ENCODE peak calls at places on chromosomes 11 and 22, in four cellular contexts. Y is uterus, O is right lobe of liver, T is breast epithelium. K is an unnamed sample. For H3K4me1, the result is how much of the 10 kb centered on the place peaks cover.

GRCh38 chr11:12542186-12542935 is 131.9 kb upstream of the TEAD1 start:
- DNase-seq in O (no peak), T (no peak), Y (no peak), K (no peak)

GRCh38 chr22:45952553-45952952 is 24.4 kb downstream of the WNT7B start:
- DNase-seq in Y (no peak), T (no peak), O (no peak), K (no peak)

GRCh38 chr11:34915136-34916013 is 804 bp downstream of the APIP start:
- DNase-seq in T (no peak), O (peak), Y (no peak), K (no peak)

GRCh38 chr11:77884186-77884828 is 63.4 kb downstream of the AAMDC start:
- DNase-seq in O (no peak), Y (no peak), T (no peak), K (no peak)

GRCh38 chr11:62153617-62154016 is 29.8 kb downstream of the INCENP start:
- DNase-seq in T (no peak), Y (no peak), O (no peak), K (no peak)

GRCh38 chr22:44661659-44662569 is 40.1 kb upstream of the PRR5 start:
- DNase-seq in O (peak), T (no peak), Y (no peak), K (no peak)

GRCh38 chr11:105937331-105937730 is 84.7 kb downstream of the MSANTD4 start:
- DNase-seq in T (no peak), Y (no peak), O (no peak), K (no peak)

GRCh38 chr11:134120921-134121526 is 52.2 kb downstream of the JAM3 start:
- DNase-seq in O (no peak), Y (peak), T (no peak), K (no peak)

GRCh38 chr22:32897400-32897799 is 95.9 kb downstream of the TIMP3 start:
- DNase-seq in Y (no peak), O (no peak), T (no peak), K (no peak)

GRCh38 chr11:46127150-46127638 is 5.9 kb upstream of the PHF21A start:
- DNase-seq in Y (no peak), O (no peak), T (no peak), K (peak)

GRCh38 chr11:130513132-130513531 is 64.7 kb downstream of the ADAMTS15 start:
- DNase-seq in O (no peak), T (no peak), Y (peak), K (no peak)

GRCh38 chr11:93330446-93330984 is at the start of gene DEUP1:
- DNase-seq in Y (peak), O (peak), T (peak), K (no peak)

GRCh38 chr22:45598596-45599217 is 72.9 kb upstream of the ATXN10 start:
- DNase-seq in Y (no peak), O (peak), T (no peak), K (no peak)

GRCh38 chr22:39985383-39986045 is 9.2 kb upstream of the FAM83F start:
- DNase-seq in O (no peak), Y (no peak), T (no peak), K (no peak)

GRCh38 chr11:122441702-122442092 is 213.8 kb upstream of the UBASH3B start:
- DNase-seq in T (no peak), Y (no peak), O (no peak), K (no peak)

GRCh38 chr11:76655466-76656086 is 15.0 kb downstream of the LRRC32 start:
- DNase-seq in O (no peak), Y (no peak), T (peak), K (no peak)

GRCh38 chr22:19805821-19806212 is 45.2 kb downstream of the TBX1 start:
- DNase-seq in Y (peak), T (peak), O (peak), K (no peak)

GRCh38 chr22:16838073-16838472 is 12.9 kb upstream of the XKR3 start:
- DNase-seq in Y (no peak), O (no peak), T (no peak), K (no peak)

GRCh38 chr11:72381584-72382090 is 52.7 kb downstream of the CLPB start:
- DNase-seq in O (peak), T (no peak), Y (no peak), K (no peak)

GRCh38 chr11:69518081-69518950 is 36.9 kb downstream of the LINC01488 start:
- DNase-seq in T (no peak), O (peak), Y (no peak), K (no peak)

GRCh38 chr11:37141707-37142106 is 543.7 kb upstream of the RAG2 start:
- DNase-seq in Y (no peak), O (no peak), T (no peak), K (no peak)

GRCh38 chr11:64357904-64358535 is 942 bp upstream of the RPS6KA4 start:
- DNase-seq in O (no peak), Y (no peak), T (no peak), K (no peak)

GRCh38 chr11:117045196-117045595 is 53.0 kb downstream of the SIK3 start:
- DNase-seq in O (no peak), T (no peak), Y (no peak), K (no peak)

GRCh38 chr22:32649515-32650200 is 151.8 kb upstream of the TIMP3 start:
- DNase-seq in T (no peak), O (no peak), Y (peak), K (no peak)

GRCh38 chr11:23403210-23404185 is 543.2 kb upstream of the CCDC179 start:
- DNase-seq in Y (no peak), T (no peak), O (peak), K (no peak)

GRCh38 chr22:42880815-42881214 is 23.7 kb upstream of the ARFGAP3 start:
- DNase-seq in T (no peak), O (no peak), Y (no peak), K (no peak)

GRCh38 chr11:66546966-66547661 is 411 bp downstream of the ACTN3 start:
- DNase-seq in O (no peak), Y (no peak), T (no peak), K (no peak)

GRCh38 chr22:34105461-34106062 is 185.3 kb upstream of the LARGE1 start:
- DNase-seq in Y (peak), O (peak), T (no peak), K (no peak)

GRCh38 chr22:44351685-44352377 is 39.1 kb upstream of the SHISAL1 start:
- DNase-seq in T (no peak), Y (peak), O (no peak), K (no peak)

GRCh38 chr11:48034926-48035876 is 54.8 kb downstream of the PTPRJ start:
- DNase-seq in Y (peak), O (peak), T (no peak), K (no peak)

GRCh38 chr11:113551645-113552044 is 76.4 kb upstream of the DRD2 start:
- DNase-seq in Y (no peak), T (no peak), O (no peak), K (no peak)
- H3K4me1 ChIP-seq in Y (under half), T (under half), O (under half), K (under half)

DNA sequence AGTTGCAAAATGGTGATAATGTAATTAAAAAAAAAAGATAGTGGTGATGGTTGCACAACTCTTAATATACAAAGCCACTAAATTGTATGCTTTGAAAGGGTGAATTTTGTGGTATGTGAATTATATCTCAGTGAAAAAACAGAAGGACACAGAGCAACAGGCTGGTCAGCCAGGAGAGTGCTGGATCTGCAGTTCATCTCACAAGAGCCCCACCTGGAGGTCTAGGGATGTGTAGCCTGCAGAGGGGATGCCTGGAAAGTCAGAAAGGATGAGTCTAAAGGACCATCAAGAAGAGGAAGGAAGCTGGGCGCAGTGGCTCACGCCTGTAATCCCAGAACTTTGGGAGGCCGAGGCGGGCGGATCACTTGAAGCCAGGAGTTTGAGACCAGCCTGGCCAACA is 9.0 kb downstream of the POLR3H start:
- DNase-seq in O (no peak), Y (no peak), T (no peak), K (no peak)
- TF ChIP-seq CTCF in O (peak), Y (no peak), T (no peak), K (no peak)

GRCh38 chr11:6928916-6929315 is 2.7 kb downstream of the ZNF215 start:
- DNase-seq in O (no peak), T (no peak), Y (no peak), K (no peak)

GRCh38 chr11:6925007-6925577 is 1.1 kb upstream of the ZNF215 start:
- DNase-seq in O (no peak), T (no peak), Y (no peak), K (no peak)

GRCh38 chr11:6927030-6927617 is 898 bp downstream of the ZNF215 start:
- DNase-seq in T (no peak), O (no peak), Y (no peak), K (no peak)

GRCh38 chr11:6925636-6926207 is 504 bp upstream of the ZNF215 start:
- DNase-seq in T (no peak), O (no peak), Y (no peak), K (no peak)

DNA sequence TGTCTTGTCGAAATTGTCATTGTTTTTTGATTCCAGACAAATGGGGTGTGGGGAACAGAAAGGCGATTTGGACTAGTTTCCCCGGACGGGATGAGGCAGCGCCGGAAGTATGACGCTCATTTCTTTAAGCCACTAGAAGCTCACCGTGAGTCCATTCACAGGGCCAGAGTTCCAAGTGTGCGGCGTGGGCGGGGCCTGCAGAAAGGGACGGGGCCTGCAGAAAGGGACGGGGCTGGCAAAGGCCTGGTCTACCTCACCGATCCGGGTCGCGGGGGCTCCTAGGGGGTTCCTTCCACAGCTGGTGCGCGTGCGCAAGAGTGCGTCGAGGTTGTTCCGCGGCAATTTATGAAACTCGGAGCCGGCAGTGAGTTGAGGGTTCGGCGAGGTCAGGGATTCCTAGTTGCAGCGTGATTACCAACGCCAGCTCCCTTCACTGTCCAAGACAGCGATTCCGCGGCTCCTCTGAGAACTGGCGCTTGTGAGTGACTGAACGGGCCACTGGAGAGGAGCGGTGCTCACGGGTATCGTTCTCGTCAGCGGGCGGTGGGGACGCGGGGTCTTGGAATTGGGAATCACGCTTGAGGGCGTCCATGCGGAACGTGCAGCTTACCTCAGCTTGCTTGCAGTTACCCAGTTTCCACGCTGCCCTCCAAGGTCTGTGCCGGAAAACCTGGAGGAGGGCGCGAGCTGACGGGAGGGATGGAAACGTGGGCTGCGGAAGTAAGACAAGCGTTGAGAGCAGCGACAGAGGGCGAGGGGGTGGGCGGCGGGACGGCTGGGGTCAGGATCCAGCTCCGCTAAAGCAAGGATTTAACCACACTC is at the start of gene ZNF215:
- DNase-seq in O (peak), Y (peak), T (peak), K (no peak)
- H3K4me1 ChIP-seq in O (under half), Y (under half), T (under half), K (under half)

DNA sequence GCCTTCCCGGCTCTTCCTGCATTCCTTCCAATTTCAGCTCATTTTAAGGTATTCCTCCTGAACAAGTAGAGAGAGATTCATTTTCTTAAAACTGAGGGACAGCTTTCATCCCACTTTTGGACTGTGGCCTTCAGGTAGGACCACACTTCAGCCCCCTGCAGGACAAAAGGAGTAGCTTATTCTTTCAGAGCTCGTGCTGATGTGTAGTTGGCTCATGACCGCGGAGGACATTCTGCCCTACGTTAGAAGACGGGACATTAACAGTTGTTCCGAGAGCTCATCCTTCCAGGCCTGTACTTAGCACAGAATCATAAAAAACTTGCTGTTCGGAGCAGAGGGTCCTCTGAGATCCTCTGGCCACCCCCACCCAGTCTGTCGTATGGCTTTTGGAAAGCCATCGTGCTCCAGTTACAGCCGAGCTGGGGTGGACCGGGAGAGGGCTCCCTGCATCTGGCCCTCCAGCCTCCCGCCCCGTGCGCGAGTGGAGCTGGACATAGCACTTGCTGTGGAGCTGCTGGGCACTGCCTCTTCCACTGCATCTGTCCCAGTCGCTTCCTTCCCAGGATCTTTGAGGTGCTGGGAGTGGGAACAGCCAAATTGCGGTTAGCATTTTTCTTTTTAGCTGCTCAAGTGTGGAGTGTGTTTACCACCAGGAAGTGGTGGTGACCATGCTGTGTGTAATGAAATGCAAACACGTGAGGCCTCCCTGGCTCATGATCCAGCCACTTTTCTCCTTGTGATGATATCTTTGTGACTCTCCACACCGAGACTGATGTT is 250.3 kb downstream of the TBC1D22A start:
- DNase-seq in T (no peak), Y (no peak), O (no peak), K (no peak)
- TF ChIP-seq CTCF in T (no peak), Y (no peak), O (no peak), K (no peak)

GRCh38 chr11:110301577-110301976 is 5.2 kb upstream of the RDX start:
- DNase-seq in T (no peak), Y (no peak), O (no peak), K (no peak)
- H3K4me1 ChIP-seq in T (under half), Y (under half), O (under half), K (under half)